ENCODE peak calls at places on chromosomes 11 and 22, in nine cellular contexts. One of them, this sample, is unnamed.

GRCh38 chr11:68855205-68855978 is 13.7 kb upstream of the CPT1A start:
- DNase-seq in tibial artery: peak; percentile 58
- DNase-seq in H9: peak; percentile 72
- DNase-seq in esophagus muscularis mucosa: no peak
- DNase-seq in A549: no peak
- DNase-seq in SJSA1: peak; percentile 84
- DNase-seq in CD8-positive, alpha-beta memory T cell: no peak
- DNase-seq in CD8-positive, alpha-beta T cell: peak; percentile 41
- DNase-seq in heart left ventricle: peak; percentile 80
- DNase-seq in this sample: peak; percentile 37

GRCh38 chr11:79437274-79437980 is 3.4 kb downstream of the TENM4 start:
- DNase-seq in esophagus muscularis mucosa: no peak
- DNase-seq in CD8-positive, alpha-beta T cell: no peak
- DNase-seq in heart left ventricle: peak; percentile 72
- DNase-seq in SJSA1: no peak
- DNase-seq in H9: peak; percentile 82
- DNase-seq in A549: no peak
- DNase-seq in tibial artery: peak; percentile 47
- DNase-seq in CD8-positive, alpha-beta memory T cell: no peak
- DNase-seq in this sample: peak; percentile 42

GRCh38 chr22:45304971-45305370 is 4.8 kb upstream of the FAM118A start:
- DNase-seq in A549: no peak
- DNase-seq in tibial artery: no peak
- DNase-seq in esophagus muscularis mucosa: no peak
- DNase-seq in CD8-positive, alpha-beta T cell: no peak
- DNase-seq in H9: no peak
- DNase-seq in CD8-positive, alpha-beta memory T cell: no peak
- DNase-seq in SJSA1: peak; percentile 66
- DNase-seq in heart left ventricle: no peak
- DNase-seq in this sample: no peak

GRCh38 chr11:12112731-12113130 is 2.3 kb downstream of the MICAL2 start:
- DNase-seq in heart left ventricle: no peak
- DNase-seq in esophagus muscularis mucosa: no peak
- DNase-seq in CD8-positive, alpha-beta T cell: no peak
- DNase-seq in tibial artery: no peak
- DNase-seq in A549: no peak
- DNase-seq in H9: no peak
- DNase-seq in SJSA1: no peak
- DNase-seq in CD8-positive, alpha-beta memory T cell: no peak
- DNase-seq in this sample: no peak

GRCh38 chr22:44628856-44629255 is 73.1 kb upstream of the PRR5 start:
- DNase-seq in SJSA1: no peak
- DNase-seq in A549: no peak
- DNase-seq in H9: no peak
- DNase-seq in CD8-positive, alpha-beta memory T cell: no peak
- DNase-seq in tibial artery: no peak
- DNase-seq in CD8-positive, alpha-beta T cell: no peak
- DNase-seq in heart left ventricle: no peak
- DNase-seq in esophagus muscularis mucosa: no peak
- DNase-seq in this sample: no peak

GRCh38 chr11:128865490-128865889 is 1.6 kb downstream of the KCNJ1 start:
- DNase-seq in tibial artery: no peak
- DNase-seq in CD8-positive, alpha-beta T cell: no peak
- DNase-seq in H9: no peak
- DNase-seq in CD8-positive, alpha-beta memory T cell: no peak
- DNase-seq in heart left ventricle: no peak
- DNase-seq in SJSA1: no peak
- DNase-seq in esophagus muscularis mucosa: no peak
- DNase-seq in A549: no peak
- DNase-seq in this sample: no peak

GRCh38 chr22:47736166-47737034 is 974.0 kb downstream of the TBC1D22A start:
- DNase-seq in tibial artery: no peak
- DNase-seq in A549: no peak
- DNase-seq in esophagus muscularis mucosa: peak; percentile 74
- DNase-seq in CD8-positive, alpha-beta T cell: no peak
- DNase-seq in SJSA1: no peak
- DNase-seq in CD8-positive, alpha-beta memory T cell: no peak
- DNase-seq in H9: no peak
- DNase-seq in heart left ventricle: no peak
- DNase-seq in this sample: no peak

GRCh38 chr11:123111465-123111864 is 49.5 kb upstream of the HSPA8 start:
- DNase-seq in SJSA1: no peak
- DNase-seq in CD8-positive, alpha-beta T cell: no peak
- DNase-seq in tibial artery: no peak
- DNase-seq in esophagus muscularis mucosa: no peak
- DNase-seq in H9: no peak
- DNase-seq in CD8-positive, alpha-beta memory T cell: no peak
- DNase-seq in heart left ventricle: no peak
- DNase-seq in A549: peak; percentile 47
- DNase-seq in this sample: peak; percentile 46

GRCh38 chr11:102142333-102142732 is 32.1 kb downstream of the YAP1 start:
- DNase-seq in CD8-positive, alpha-beta T cell: no peak
- DNase-seq in heart left ventricle: no peak
- DNase-seq in CD8-positive, alpha-beta memory T cell: no peak
- DNase-seq in A549: no peak
- DNase-seq in SJSA1: no peak
- DNase-seq in tibial artery: no peak
- DNase-seq in H9: no peak
- DNase-seq in esophagus muscularis mucosa: no peak
- DNase-seq in this sample: no peak

GRCh38 chr11:70790671-70791300 is 392.5 kb downstream of the CTTN start:
- DNase-seq in H9: peak; percentile 50
- DNase-seq in tibial artery: no peak
- DNase-seq in heart left ventricle: no peak
- DNase-seq in SJSA1: no peak
- DNase-seq in A549: no peak
- DNase-seq in esophagus muscularis mucosa: no peak
- DNase-seq in CD8-positive, alpha-beta memory T cell: no peak
- DNase-seq in CD8-positive, alpha-beta T cell: no peak
- DNase-seq in this sample: no peak

GRCh38 chr11:134716582-134716981 is 304.5 kb upstream of the B3GAT1 start:
- DNase-seq in CD8-positive, alpha-beta T cell: no peak
- DNase-seq in SJSA1: no peak
- DNase-seq in CD8-positive, alpha-beta memory T cell: no peak
- DNase-seq in H9: no peak
- DNase-seq in A549: no peak
- DNase-seq in esophagus muscularis mucosa: no peak
- DNase-seq in heart left ventricle: no peak
- DNase-seq in tibial artery: no peak
- DNase-seq in this sample: no peak

GRCh38 chr11:73182824-73183321 is 35.2 kb upstream of the P2RY2 start:
- DNase-seq in tibial artery: no peak
- DNase-seq in H9: no peak
- DNase-seq in CD8-positive, alpha-beta T cell: no peak
- DNase-seq in CD8-positive, alpha-beta memory T cell: no peak
- DNase-seq in A549: no peak
- DNase-seq in SJSA1: no peak
- DNase-seq in heart left ventricle: peak; percentile 75
- DNase-seq in esophagus muscularis mucosa: no peak
- DNase-seq in this sample: no peak

GRCh38 chr11:86987687-86988086 is 32.5 kb upstream of the FZD4 start:
- DNase-seq in SJSA1: no peak
- DNase-seq in esophagus muscularis mucosa: no peak
- DNase-seq in CD8-positive, alpha-beta T cell: no peak
- DNase-seq in heart left ventricle: no peak
- DNase-seq in tibial artery: no peak
- DNase-seq in A549: no peak
- DNase-seq in H9: no peak
- DNase-seq in CD8-positive, alpha-beta memory T cell: no peak
- DNase-seq in this sample: no peak

GRCh38 chr11:58513747-58514367 is 6.0 kb upstream of the OR5B21 start:
- DNase-seq in A549: peak; percentile 33
- DNase-seq in tibial artery: no peak
- DNase-seq in H9: peak; percentile 62
- DNase-seq in heart left ventricle: no peak
- DNase-seq in esophagus muscularis mucosa: no peak
- DNase-seq in CD8-positive, alpha-beta memory T cell: no peak
- DNase-seq in SJSA1: peak; percentile 45
- DNase-seq in CD8-positive, alpha-beta T cell: peak; percentile 23
- DNase-seq in this sample: peak; percentile 37

GRCh38 chr11:112300094-112300786 is 39.6 kb upstream of the PLET1 start:
- DNase-seq in tibial artery: no peak
- DNase-seq in CD8-positive, alpha-beta T cell: no peak
- DNase-seq in heart left ventricle: no peak
- DNase-seq in H9: no peak
- DNase-seq in CD8-positive, alpha-beta memory T cell: no peak
- DNase-seq in SJSA1: no peak
- DNase-seq in esophagus muscularis mucosa: no peak
- DNase-seq in A549: no peak
- DNase-seq in this sample: no peak

GRCh38 chr11:20010861-20011225 is 149.4 kb downstream of the DBX1 start:
- DNase-seq in tibial artery: no peak
- DNase-seq in CD8-positive, alpha-beta memory T cell: no peak
- DNase-seq in CD8-positive, alpha-beta T cell: no peak
- DNase-seq in SJSA1: no peak
- DNase-seq in A549: no peak
- DNase-seq in H9: no peak
- DNase-seq in esophagus muscularis mucosa: no peak
- DNase-seq in heart left ventricle: no peak
- DNase-seq in this sample: no peak
- H3K4me1 ChIP-seq in tibial artery: peaks cover 18% of the 10 kb centered on the region
- H3K4me1 ChIP-seq in CD8-positive, alpha-beta memory T cell: no peaks in the 10 kb centered on the region
- H3K4me1 ChIP-seq in CD8-positive, alpha-beta T cell: no peaks in the 10 kb centered on the region
- H3K4me1 ChIP-seq in SJSA1: no peaks in the 10 kb centered on the region
- H3K4me1 ChIP-seq in A549: peaks cover 58% of the 10 kb centered on the region
- H3K4me1 ChIP-seq in H9: peaks cover 13% of the 10 kb centered on the region
- H3K4me1 ChIP-seq in esophagus muscularis mucosa: peaks cover 25% of the 10 kb centered on the region
- H3K4me1 ChIP-seq in heart left ventricle: peaks cover 18% of the 10 kb centered on the region
- H3K4me1 ChIP-seq in this sample: no peaks in the 10 kb centered on the region

GRCh38 chr11:65386307-65387081 is at the start of gene FRMD8:
- DNase-seq in A549: peak; percentile 82
- DNase-seq in CD8-positive, alpha-beta memory T cell: peak; percentile 94
- DNase-seq in CD8-positive, alpha-beta T cell: peak; percentile 91
- DNase-seq in heart left ventricle: peak; percentile 95
- DNase-seq in tibial artery: peak; percentile 92
- DNase-seq in H9: peak; percentile 70
- DNase-seq in esophagus muscularis mucosa: peak; percentile 98
- DNase-seq in SJSA1: peak; percentile 94
- DNase-seq in this sample: peak; percentile 41

GRCh38 chr11:65382804-65383368 is 440 bp upstream of the SLC25A45 start:
- DNase-seq in heart left ventricle: no peak
- DNase-seq in H9: peak; percentile 26
- DNase-seq in A549: peak; percentile 58
- DNase-seq in CD8-positive, alpha-beta T cell: peak; percentile 19
- DNase-seq in CD8-positive, alpha-beta memory T cell: no peak
- DNase-seq in SJSA1: no peak
- DNase-seq in esophagus muscularis mucosa: no peak
- DNase-seq in tibial artery: no peak
- DNase-seq in this sample: no peak

GRCh38 chr11:65383778-65384177 is 1.3 kb upstream of the SLC25A45 start:
- DNase-seq in CD8-positive, alpha-beta memory T cell: no peak
- DNase-seq in A549: no peak
- DNase-seq in SJSA1: no peak
- DNase-seq in esophagus muscularis mucosa: no peak
- DNase-seq in tibial artery: no peak
- DNase-seq in H9: no peak
- DNase-seq in heart left ventricle: no peak
- DNase-seq in CD8-positive, alpha-beta T cell: no peak
- DNase-seq in this sample: no peak

GRCh38 chr11:65382036-65382803 is at the start of gene SLC25A45:
- DNase-seq in SJSA1: peak; percentile 100
- DNase-seq in CD8-positive, alpha-beta T cell: peak; percentile 92
- DNase-seq in heart left ventricle: peak; percentile 92
- DNase-seq in esophagus muscularis mucosa: peak; percentile 98
- DNase-seq in CD8-positive, alpha-beta memory T cell: peak; percentile 96
- DNase-seq in A549: peak; percentile 78
- DNase-seq in tibial artery: peak; percentile 96
- DNase-seq in H9: peak; percentile 81
- DNase-seq in this sample: peak; percentile 96

DNA sequence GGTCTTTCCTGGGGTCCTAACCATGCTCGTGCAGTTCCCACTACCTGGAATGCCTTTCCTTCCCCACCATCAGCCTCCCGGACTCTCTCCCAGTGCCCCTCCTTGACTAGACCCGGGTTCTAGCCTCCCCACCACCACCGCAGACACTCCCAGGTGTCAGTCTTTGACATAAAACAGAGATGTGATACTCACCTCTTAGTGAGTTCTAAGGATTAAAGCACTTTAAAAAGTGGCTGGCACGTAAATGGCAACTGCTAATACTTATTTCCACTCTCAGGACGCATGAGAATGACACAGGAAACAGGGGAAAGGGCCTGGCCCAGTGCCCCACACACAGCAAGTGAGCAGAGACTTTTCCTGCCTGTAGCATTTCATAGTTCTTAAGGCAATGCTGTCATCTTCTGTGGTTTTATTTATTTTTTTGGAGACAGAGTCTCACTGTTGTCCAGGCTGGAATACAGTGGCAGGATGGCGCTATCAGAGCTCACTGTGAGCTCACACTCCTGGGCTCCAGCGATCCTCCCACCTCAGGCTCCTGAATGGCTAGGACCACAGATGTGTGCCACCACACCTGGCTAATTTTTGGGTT is 1.9 kb upstream of the SLC25A45 start:
- DNase-seq in H9: no peak
- DNase-seq in CD8-positive, alpha-beta T cell: no peak
- DNase-seq in tibial artery: no peak
- DNase-seq in heart left ventricle: no peak
- DNase-seq in A549: no peak
- DNase-seq in CD8-positive, alpha-beta memory T cell: peak; percentile 66
- DNase-seq in SJSA1: peak; percentile 55
- DNase-seq in esophagus muscularis mucosa: no peak
- DNase-seq in this sample: peak; percentile 14
- H3K4me1 ChIP-seq in H9: peaks cover 2% of the 10 kb centered on the region
- H3K4me1 ChIP-seq in CD8-positive, alpha-beta T cell: peaks cover 74% of the 10 kb centered on the region
- H3K4me1 ChIP-seq in tibial artery: peaks cover 70% of the 10 kb centered on the region
- H3K4me1 ChIP-seq in heart left ventricle: peaks cover 54% of the 10 kb centered on the region
- H3K4me1 ChIP-seq in A549: peaks cover 82% of the 10 kb centered on the region
- H3K4me1 ChIP-seq in CD8-positive, alpha-beta memory T cell: peaks cover 76% of the 10 kb centered on the region
- H3K4me1 ChIP-seq in SJSA1: peaks cover 84% of the 10 kb centered on the region
- H3K4me1 ChIP-seq in esophagus muscularis mucosa: peaks cover 78% of the 10 kb centered on the region
- H3K4me1 ChIP-seq in this sample: peaks cover 50% of the 10 kb centered on the region

GRCh38 chr11:133706925-133707794 is 138.2 kb downstream of the SPATA19 start:
- DNase-seq in tibial artery: no peak
- DNase-seq in H9: no peak
- DNase-seq in esophagus muscularis mucosa: no peak
- DNase-seq in A549: no peak
- DNase-seq in SJSA1: no peak
- DNase-seq in CD8-positive, alpha-beta T cell: no peak
- DNase-seq in CD8-positive, alpha-beta memory T cell: no peak
- DNase-seq in heart left ventricle: no peak
- DNase-seq in this sample: no peak
- H3K4me1 ChIP-seq in tibial artery: no peaks in the 10 kb centered on the region
- H3K4me1 ChIP-seq in H9: peaks cover 9% of the 10 kb centered on the region
- H3K4me1 ChIP-seq in esophagus muscularis mucosa: peaks cover 4% of the 10 kb centered on the region
- H3K4me1 ChIP-seq in A549: no peaks in the 10 kb centered on the region
- H3K4me1 ChIP-seq in SJSA1: no peaks in the 10 kb centered on the region
- H3K4me1 ChIP-seq in CD8-positive, alpha-beta T cell: no peaks in the 10 kb centered on the region
- H3K4me1 ChIP-seq in CD8-positive, alpha-beta memory T cell: no peaks in the 10 kb centered on the region
- H3K4me1 ChIP-seq in heart left ventricle: peaks cover 8% of the 10 kb centered on the region
- H3K4me1 ChIP-seq in this sample: no peaks in the 10 kb centered on the region

DNA sequence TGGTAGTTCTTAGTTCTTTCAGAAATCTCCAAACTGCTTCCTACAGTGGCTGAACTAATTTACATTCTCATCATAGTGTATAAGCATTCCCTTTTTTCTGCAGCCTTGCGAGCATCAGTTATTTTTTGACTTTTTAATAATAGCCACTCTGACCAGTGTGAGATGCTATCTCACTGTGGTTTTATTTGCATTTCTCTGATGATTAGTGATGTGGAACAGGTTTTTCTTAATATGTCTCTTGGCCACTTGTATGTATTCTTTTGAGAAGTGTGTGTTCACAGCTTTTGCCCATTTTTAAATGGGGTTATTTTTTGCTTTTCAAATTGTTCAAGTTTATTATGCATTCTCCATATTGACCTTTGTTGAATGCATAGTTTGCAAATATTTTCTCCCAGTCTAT is 459.3 kb downstream of the NTM start:
- DNase-seq in SJSA1: no peak
- DNase-seq in H9: no peak
- DNase-seq in heart left ventricle: no peak
- DNase-seq in CD8-positive, alpha-beta memory T cell: no peak
- DNase-seq in esophagus muscularis mucosa: no peak
- DNase-seq in A549: no peak
- DNase-seq in tibial artery: no peak
- DNase-seq in CD8-positive, alpha-beta T cell: no peak
- DNase-seq in this sample: no peak
- H3K4me1 ChIP-seq in SJSA1: no peaks in the 10 kb centered on the region
- H3K4me1 ChIP-seq in H9: no peaks in the 10 kb centered on the region
- H3K4me1 ChIP-seq in heart left ventricle: no peaks in the 10 kb centered on the region
- H3K4me1 ChIP-seq in CD8-positive, alpha-beta memory T cell: no peaks in the 10 kb centered on the region
- H3K4me1 ChIP-seq in esophagus muscularis mucosa: no peaks in the 10 kb centered on the region
- H3K4me1 ChIP-seq in A549: no peaks in the 10 kb centered on the region
- H3K4me1 ChIP-seq in tibial artery: no peaks in the 10 kb centered on the region
- H3K4me1 ChIP-seq in CD8-positive, alpha-beta T cell: no peaks in the 10 kb centered on the region
- H3K4me1 ChIP-seq in this sample: no peaks in the 10 kb centered on the region

This sample was measured in astrocyte.